ENCODE peak calls at places on chromosomes 7 and 10, in four cellular contexts. W, K, X and A are unnamed samples.

GRCh38 chr7:28132959-28133745 is 47.4 kb downstream of the JAZF1 start:
- DNase-seq in X (no peak), W (no peak), K (no peak), A (no peak)

GRCh38 chr10:114766470-114766869 is 55.1 kb upstream of the FHIP2A start:
- DNase-seq in K (no peak), X (no peak), W (no peak), A (no peak)

GRCh38 chr7:43785425-43785824 is 26.9 kb downstream of the BLVRA start:
- DNase-seq in K (no peak), X (no peak), W (no peak), A (no peak)

GRCh38 chr10:33376976-33377657 is 42.6 kb upstream of the NRP1 start:
- DNase-seq in K (no peak), W (no peak), X (no peak), A (no peak)

GRCh38 chr10:69237528-69238159 is 17.5 kb downstream of the HKDC1 start:
- DNase-seq in W (peak; percentile 85), K (peak; percentile 85), X (peak; percentile 87), A (peak; percentile 83)

GRCh38 chr7:107384025-107384424 is 85.8 kb upstream of the GPR22 start:
- DNase-seq in K (no peak), X (no peak), W (no peak), A (no peak)

GRCh38 chr7:151840088-151840910 is 36.6 kb downstream of the PRKAG2 start:
- DNase-seq in W (no peak), K (no peak), X (no peak), A (no peak)

GRCh38 chr10:63553031-63553430 is 31.8 kb downstream of the REEP3 start:
- DNase-seq in X (no peak), K (no peak), W (no peak), A (no peak)

GRCh38 chr10:118216071-118216470 is 126.1 kb downstream of the FAM204A start:
- DNase-seq in X (no peak), K (no peak), W (no peak), A (no peak)

GRCh38 chr7:73834626-73835191 is 3.9 kb downstream of the CLDN4 start:
- DNase-seq in X (no peak), K (no peak), W (no peak), A (no peak)

GRCh38 chr7:5626456-5626855 is 155.0 kb downstream of the RNF216 start:
- DNase-seq in K (no peak), W (no peak), X (no peak), A (no peak)

GRCh38 chr10:80860719-80861118 is 323.0 kb downstream of the SH2D4B start:
- DNase-seq in K (no peak), X (no peak), W (no peak), A (no peak)

GRCh38 chr7:46908770-46909169 is 673.1 kb downstream of the TNS3 start:
- DNase-seq in W (no peak), K (no peak), X (no peak), A (no peak)

GRCh38 chr7:4297843-4298219 is 384.3 kb upstream of the FOXK1 start:
- DNase-seq in X (peak; percentile 15), W (no peak), K (no peak), A (no peak)

GRCh38 chr10:30359373-30360206 is 10.5 kb upstream of the MTPAP start:
- DNase-seq in K (peak; percentile 62), W (peak; percentile 50), X (peak; percentile 73), A (no peak)

GRCh38 chr10:34627741-34628140 is 187.4 kb downstream of the PARD3 start:
- DNase-seq in K (no peak), W (no peak), X (no peak), A (no peak)

DNA sequence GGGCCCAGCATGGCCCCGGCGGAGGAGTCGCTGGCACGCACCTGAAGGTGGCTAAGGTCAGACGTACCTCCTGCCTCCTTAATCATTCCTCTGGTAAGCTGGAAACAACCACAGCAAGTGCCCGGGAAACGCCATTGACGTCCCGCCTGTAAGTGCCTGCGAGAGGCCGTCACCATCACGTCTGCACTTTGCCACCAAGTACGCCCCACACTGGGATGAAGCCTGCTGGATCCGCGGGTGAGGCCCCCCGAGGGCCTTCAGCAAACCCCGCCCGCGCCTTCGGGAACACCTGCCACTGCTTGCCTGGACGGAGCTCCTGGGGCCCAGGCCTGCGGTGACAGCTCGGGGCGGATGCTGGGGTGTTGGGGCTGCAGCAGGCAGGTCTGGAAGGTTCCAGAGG is 12.5 kb downstream of the ADGRA1 start:
- DNase-seq in X (no peak), K (no peak), W (no peak), A (no peak)
- H3K27me3 ChIP-seq in X (no peaks in the 10 kb centered on the region), K (peaks cover 38% of the 10 kb centered on the region), W (peaks cover 35% of the 10 kb centered on the region), A (no peaks in the 10 kb centered on the region)

GRCh38 chr7:29230871-29231345 is 36.3 kb downstream of the CHN2 start:
- DNase-seq in W (no peak), K (no peak), X (no peak), A (no peak)
- H3K4me1 ChIP-seq in W (peaks cover 7% of the 10 kb centered on the region), K (no peaks in the 10 kb centered on the region), X (no peaks in the 10 kb centered on the region), A (no peaks in the 10 kb centered on the region)

DNA sequence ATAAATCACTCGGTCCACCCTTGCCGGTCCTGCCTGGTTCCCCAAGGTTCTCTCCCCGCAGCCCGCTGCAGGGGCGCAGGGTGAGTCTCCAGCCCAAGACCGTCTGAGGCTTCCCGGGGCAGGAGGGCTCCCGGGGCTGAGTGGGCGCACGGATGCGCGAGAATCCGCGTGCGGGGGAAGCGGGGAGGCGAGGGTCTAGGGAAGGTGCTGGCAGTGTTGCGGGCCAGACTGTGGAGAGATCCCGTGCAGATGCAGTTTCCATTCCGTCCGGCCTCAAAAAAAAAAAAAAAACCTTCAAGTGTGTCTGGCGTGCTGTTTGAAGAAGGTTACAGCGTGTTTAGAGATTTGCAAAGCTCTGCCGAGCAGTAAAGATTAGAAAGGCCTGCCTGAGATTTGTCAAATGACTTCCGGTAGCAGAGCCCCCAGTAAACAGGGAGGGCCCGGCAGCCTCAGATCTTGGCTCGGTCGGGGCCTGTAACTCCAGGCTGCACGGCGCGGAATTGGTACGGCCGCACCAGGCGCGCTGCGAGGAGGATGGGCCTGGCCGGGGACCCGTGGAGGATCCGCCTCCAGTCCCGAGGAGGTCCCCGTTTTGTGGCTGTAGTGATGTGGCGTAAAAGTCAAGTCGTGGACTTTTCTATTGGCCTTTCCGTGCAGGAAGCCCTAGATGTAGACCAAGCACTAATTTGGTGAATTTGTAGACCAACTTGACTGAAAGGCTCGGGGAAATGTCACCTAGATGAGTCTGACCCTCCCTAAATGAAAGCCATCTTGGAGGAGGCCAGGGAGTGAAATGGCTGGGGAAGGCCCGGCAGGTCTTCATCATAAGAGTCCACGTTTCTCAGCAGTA is 293.2 kb upstream of the NFE2L3 start:
- DNase-seq in X (no peak), W (no peak), K (no peak), A (no peak)
- H3K27me3 ChIP-seq in X (peaks cover 96% of the 10 kb centered on the region), W (peaks cover 36% of the 10 kb centered on the region), K (peaks cover 98% of the 10 kb centered on the region), A (no peaks in the 10 kb centered on the region)

DNA sequence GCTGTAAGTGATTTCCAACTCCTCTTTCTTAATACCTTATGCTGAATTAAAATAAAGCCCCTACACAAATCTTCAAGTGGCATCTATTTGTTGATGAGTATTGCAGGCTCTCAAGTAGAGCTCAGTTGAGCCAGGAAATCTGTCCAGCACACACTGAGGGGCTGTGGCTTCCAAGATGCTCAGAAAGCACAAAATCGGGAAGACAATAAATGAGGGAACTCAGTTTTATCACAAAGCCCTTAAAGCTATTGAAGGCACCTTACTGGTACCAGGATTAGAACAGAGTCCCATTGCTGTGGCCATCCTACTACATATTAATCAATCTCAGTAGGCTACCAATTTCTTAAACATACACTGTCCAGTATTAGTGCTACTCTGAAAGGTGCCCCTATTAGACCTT is 28.4 kb downstream of the COL1A2 start:
- DNase-seq in K (no peak), X (no peak), W (no peak), A (no peak)
- H3K4me1 ChIP-seq in K (no peaks in the 10 kb centered on the region), X (no peaks in the 10 kb centered on the region), W (no peaks in the 10 kb centered on the region), A (peaks cover 16% of the 10 kb centered on the region)

GRCh38 chr10:101090597-101090996 is 28.8 kb downstream of the KAZALD1 start:
- DNase-seq in X (no peak), K (no peak), W (no peak), A (no peak)
- H3K27me3 ChIP-seq in X (peaks cover 3% of the 10 kb centered on the region), K (peaks cover 66% of the 10 kb centered on the region), W (peaks cover 68% of the 10 kb centered on the region), A (peaks cover 89% of the 10 kb centered on the region)

DNA sequence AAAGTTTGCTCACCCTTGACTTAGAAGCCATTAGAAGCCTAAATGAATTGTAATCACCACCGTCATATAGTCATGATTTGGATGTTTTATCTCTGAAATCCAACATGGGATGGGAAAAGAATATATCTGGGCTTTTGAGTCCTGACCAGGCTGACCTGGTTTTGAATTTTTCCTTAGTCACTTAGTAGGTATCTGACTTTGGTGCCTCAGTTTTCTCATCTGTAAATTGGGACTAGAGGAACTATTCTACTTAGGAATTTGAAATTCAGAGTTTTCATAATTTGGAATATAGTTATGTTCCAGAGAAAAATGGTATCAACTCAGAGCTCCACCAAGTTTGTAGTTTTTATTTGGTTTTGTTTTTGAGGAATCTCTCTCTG is 40.9 kb downstream of the SHOC2 start:
- DNase-seq in X (no peak), K (no peak), W (no peak), A (no peak)
- H3K4me1 ChIP-seq in X (peaks cover 17% of the 10 kb centered on the region), K (no peaks in the 10 kb centered on the region), W (peaks cover 23% of the 10 kb centered on the region), A (peaks cover 42% of the 10 kb centered on the region)

GRCh38 chr10:128540806-128541739 is 414.9 kb upstream of the MKI67 start:
- DNase-seq in X (no peak), K (peak; percentile 42), W (no peak), A (no peak)

GRCh38 chr10:128542659-128543058 is 416.4 kb upstream of the MKI67 start:
- DNase-seq in K (no peak), X (no peak), W (no peak), A (no peak)

GRCh38 chr10:128545216-128545615 is 419.0 kb upstream of the MKI67 start:
- DNase-seq in K (no peak), W (no peak), X (no peak), A (no peak)

GRCh38 chr10:128539784-128540759 is 413.8 kb upstream of the MKI67 start:
- DNase-seq in W (no peak), X (no peak), K (peak; percentile 54), A (no peak)

DNA sequence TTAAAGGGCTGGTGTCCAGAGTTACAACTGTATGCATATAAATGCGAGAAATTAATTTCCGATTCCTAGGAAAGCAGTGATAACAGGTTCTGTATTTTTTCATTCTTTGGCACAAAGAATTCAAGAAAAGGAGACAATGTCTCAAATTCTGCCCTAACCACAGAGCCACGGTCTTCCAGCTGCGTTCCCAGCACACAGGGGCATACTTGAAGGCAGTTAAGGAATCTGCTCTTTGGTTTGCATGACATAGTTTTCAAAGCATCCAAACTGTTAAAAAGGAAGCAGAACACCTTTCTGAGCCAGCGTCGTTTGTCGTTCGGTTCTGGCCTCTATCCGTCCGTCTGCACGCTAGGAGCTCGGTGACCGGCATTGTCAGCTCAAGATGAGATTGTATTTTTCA is 417.0 kb upstream of the MKI67 start:
- DNase-seq in K (no peak), W (no peak), X (no peak), A (no peak)
- H3K27me3 ChIP-seq in K (peaks cover 37% of the 10 kb centered on the region), W (peaks cover 25% of the 10 kb centered on the region), X (peaks cover 6% of the 10 kb centered on the region), A (peaks cover 33% of the 10 kb centered on the region)